ENCODE peak calls at places on chromosomes 4 and X, in seven cellular contexts. V, I, L, X, O, M and T are unnamed samples.

GRCh38 chrX:152878976-152879755 is 18.7 kb upstream of the ZNF185 start:
- DNase-seq in X (no peak), M (no peak), O (no peak), L (no peak), V (no peak), I (no peak), T (no peak)

GRCh38 chr4:173284463-173284862 is 49.7 kb downstream of the HMGB2 start:
- DNase-seq in L (no peak), X (no peak), V (no peak), I (no peak), M (no peak), O (no peak), T (no peak)

GRCh38 chrX:20139966-20140365 is 1.7 kb downstream of the EIF1AX start:
- DNase-seq in M (no peak), X (no peak), I (no peak), O (no peak), L (no peak), V (no peak), T (no peak)

GRCh38 chrX:254630-255215 is 26.5 kb upstream of the PLCXD1 start:
- DNase-seq in V (no peak), L (peak; percentile 63), O (no peak), I (no peak), M (peak; percentile 50), X (no peak), T (no peak)

GRCh38 chrX:39450578-39450977 is 647.2 kb downstream of the BCOR start:
- DNase-seq in X (no peak), V (no peak), I (no peak), M (no peak), O (no peak), L (no peak), T (no peak)

GRCh38 chr4:179509489-179509888 is 2067.3 kb upstream of the AGA start:
- DNase-seq in L (no peak), X (no peak), O (no peak), I (no peak), V (no peak), M (no peak), T (no peak)

GRCh38 chr4:79757580-79757979 is 315.4 kb downstream of the ANTXR2 start:
- DNase-seq in X (no peak), V (no peak), O (no peak), I (no peak), M (no peak), L (no peak), T (no peak)

GRCh38 chrX:103666202-103667107 is 20.0 kb downstream of the MORF4L2 start:
- DNase-seq in X (no peak), M (no peak), L (no peak), I (no peak), O (no peak), V (no peak), T (no peak)

GRCh38 chrX:2647627-2648026 is 43.5 kb upstream of the CD99 start:
- DNase-seq in M (no peak), V (no peak), I (no peak), O (no peak), L (no peak), X (no peak), T (no peak)

GRCh38 chrX:136195247-136195646 is 47.9 kb downstream of the FHL1 start:
- DNase-seq in X (no peak), M (no peak), L (no peak), V (no peak), I (no peak), O (peak; percentile 43), T (no peak)

GRCh38 chr4:174036111-174036510 is 247.4 kb downstream of the FBXO8 start:
- DNase-seq in X (no peak), O (no peak), L (no peak), I (no peak), M (no peak), V (no peak), T (no peak)

GRCh38 chrX:8139713-8140112 is 31.4 kb downstream of the VCX2 start:
- DNase-seq in V (no peak), L (no peak), I (no peak), X (no peak), O (no peak), M (peak; percentile 31), T (no peak)

GRCh38 chrX:78673256-78673655 is 14.1 kb upstream of the RTL3 start:
- DNase-seq in O (no peak), L (no peak), X (no peak), V (no peak), M (no peak), I (peak; percentile 28), T (no peak)

GRCh38 chrX:155094468-155095061 is 23.3 kb downstream of the BRCC3 start:
- DNase-seq in L (no peak), I (no peak), V (peak; percentile 46), O (peak; percentile 27), X (no peak), M (no peak), T (no peak)

GRCh38 chrX:39895228-39896110 is 202.3 kb downstream of the BCOR start:
- DNase-seq in M (no peak), L (no peak), V (no peak), O (no peak), I (no peak), X (no peak), T (no peak)

GRCh38 chrX:45630078-45630477 is 429.4 kb upstream of the DIPK2B start:
- DNase-seq in O (no peak), X (no peak), L (no peak), V (no peak), M (no peak), I (no peak), T (no peak)

GRCh38 chr4:141599853-141600252 is 36.5 kb upstream of the IL15 start:
- DNase-seq in O (no peak), M (no peak), X (no peak), L (no peak), I (no peak), V (no peak), T (no peak)

GRCh38 chr4:80306255-80306654 is 29.3 kb upstream of the CFAP299 start:
- DNase-seq in I (no peak), X (no peak), M (no peak), O (peak; percentile 6), V (no peak), L (no peak), T (no peak)

GRCh38 chrX:107726809-107727534 is 48.6 kb downstream of the TSC22D3 start:
- DNase-seq in V (no peak), I (no peak), L (no peak), O (peak; percentile 44), X (no peak), M (no peak), T (no peak)

GRCh38 chr4:24582235-24582863 is 2.0 kb downstream of the DHX15 start:
- DNase-seq in L (no peak), I (no peak), X (no peak), M (no peak), V (no peak), O (peak; percentile 22), T (no peak)

GRCh38 chr4:154416183-154416543 is 75.4 kb downstream of the DCHS2 start:
- DNase-seq in I (peak; percentile 35), X (no peak), L (no peak), V (peak; percentile 35), M (no peak), O (no peak), T (no peak)

GRCh38 chr4:173367946-173368345 is 2.8 kb upstream of the SAP30 start:
- DNase-seq in V (peak; percentile 7), I (no peak), O (peak; percentile 24), L (no peak), M (no peak), X (no peak), T (no peak)

GRCh38 chr4:5020341-5020740 is 1.1 kb upstream of the CYTL1 start:
- DNase-seq in O (no peak), M (no peak), V (no peak), L (no peak), X (no peak), I (no peak), T (no peak)

GRCh38 chrX:68179355-68179754 is 253.9 kb downstream of the OPHN1 start:
- DNase-seq in O (no peak), I (no peak), M (no peak), X (no peak), L (no peak), V (no peak), T (no peak)

GRCh38 chrX:72308566-72309296 is 3.0 kb upstream of the CITED1 start:
- DNase-seq in O (peak; percentile 63), V (no peak), X (no peak), L (peak; percentile 67), I (peak; percentile 59), M (peak; percentile 53), T (peak; percentile 59)

GRCh38 chr4:130288576-130288975 is 1192.6 kb downstream of the C4orf33 start:
- DNase-seq in X (no peak), O (peak; percentile 75), I (no peak), M (no peak), V (no peak), L (no peak), T (no peak)

GRCh38 chr4:168868044-168868855 is 141.8 kb downstream of the CBR4 start:
- DNase-seq in O (peak; percentile 90), I (no peak), V (no peak), L (no peak), X (no peak), M (no peak), T (no peak)

DNA sequence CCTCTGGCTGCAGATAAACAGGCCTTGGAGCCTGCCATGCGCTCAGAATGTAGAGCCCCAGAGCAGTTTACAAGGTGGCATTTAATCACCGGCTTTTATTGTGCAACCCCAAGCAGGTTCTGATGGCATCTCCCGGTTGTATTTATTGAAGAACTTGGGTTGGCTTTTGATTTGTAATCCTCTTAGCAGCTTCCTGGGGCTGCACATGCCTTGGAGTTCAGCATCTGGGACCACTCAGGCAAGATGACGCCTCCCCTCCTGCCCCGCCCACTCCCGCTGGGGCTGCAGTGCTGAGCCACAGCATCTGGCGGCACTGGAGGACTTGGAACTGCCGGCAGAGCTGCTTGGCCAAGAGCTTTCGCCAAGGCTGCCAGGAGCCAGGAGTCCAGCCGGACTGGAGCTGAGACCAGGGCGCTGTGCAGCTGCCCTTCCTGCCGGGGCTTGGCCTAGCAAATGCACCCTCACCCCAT is 5.3 kb downstream of the HTRA3 start:
- DNase-seq in M (peak; percentile 60), I (peak; percentile 92), L (peak; percentile 76), V (no peak), O (no peak), X (peak; percentile 70), T (no peak)
- TF ChIP-seq CTCF in M (peak; percentile 24), I (peak; percentile 62), L (peak; percentile 14), V (no peak), O (no peak), X (peak; percentile 28), T (no peak)

GRCh38 chrX:134908235-134908834 is 82.5 kb upstream of the SMIM10 start:
- DNase-seq in O (peak; percentile 67), I (no peak), L (no peak), V (peak; percentile 29), M (no peak), X (no peak), T (peak; percentile 11)
- TF ChIP-seq CTCF in O (no peak), I (no peak), L (no peak), V (peak; percentile 43), M (no peak), X (peak; percentile 10), T (no peak)

GRCh38 chr4:62490635-62491034 is 1290.5 kb downstream of the ADGRL3 start:
- DNase-seq in V (no peak), I (no peak), M (no peak), O (no peak), X (no peak), L (no peak), T (no peak)
- TF ChIP-seq CTCF in V (no peak), I (no peak), M (no peak), O (no peak), X (no peak), L (no peak), T (no peak)

GRCh38 chrX:80229626-80230025 is 190.6 kb upstream of the TENT5D start:
- DNase-seq in X (no peak), I (no peak), O (no peak), M (no peak), L (no peak), V (no peak), T (no peak)

GRCh38 chrX:80223922-80224579 is 196.2 kb upstream of the TENT5D start:
- DNase-seq in X (no peak), M (no peak), L (no peak), I (no peak), V (no peak), O (no peak), T (no peak)
- TF ChIP-seq CTCF in X (no peak), M (no peak), L (no peak), I (no peak), V (no peak), O (no peak), T (no peak)